ENCODE peak calls at places on chromosomes 13 and 19, in five cellular contexts. O, R, W, V and D are unnamed samples.

GRCh38 chr19:16470541-16470910 is 1.2 kb downstream of the EPS15L1 start:
- DNase-seq in O (no peak), R (no peak), W (no peak), V (no peak), D (no peak)

GRCh38 chr19:21463449-21464105 is 41.8 kb upstream of the ZNF429 start:
- DNase-seq in O (no peak), R (no peak), W (no peak), V (peak), D (no peak)

GRCh38 chr13:55792544-55793178 is 1348.1 kb upstream of the PRR20A start:
- DNase-seq in O (no peak), R (no peak), W (no peak), V (no peak), D (no peak)

GRCh38 chr13:107847406-107847805 is 367.9 kb downstream of the LIG4 start:
- DNase-seq in O (no peak), R (no peak), W (no peak), V (no peak), D (no peak)

GRCh38 chr19:35546532-35546931 is 1.1 kb downstream of the TMEM147 start:
- DNase-seq in O (no peak), R (no peak), W (no peak), V (no peak), D (no peak)

GRCh38 chr19:19470579-19470978 is 44.8 kb downstream of the TSSK6 start:
- DNase-seq in O (no peak), R (no peak), W (no peak), V (no peak), D (no peak)

GRCh38 chr13:28022848-28023518 is 34.5 kb upstream of the URAD start:
- DNase-seq in O (no peak), R (no peak), W (no peak), V (no peak), D (no peak)

GRCh38 chr13:40187836-40188591 is 478.4 kb downstream of the FOXO1 start:
- DNase-seq in O (no peak), R (no peak), W (no peak), V (no peak), D (no peak)

GRCh38 chr19:34480971-34481821 is at the start of gene WTIP:
- DNase-seq in O (peak), R (no peak), W (peak), V (no peak), D (peak)

GRCh38 chr13:42754801-42755513 is 26.4 kb upstream of the FAM216B start:
- DNase-seq in O (no peak), R (no peak), W (no peak), V (no peak), D (no peak)

GRCh38 chr19:28932446-28932845 is 280.5 kb downstream of the UQCRFS1 start:
- DNase-seq in O (no peak), R (no peak), W (no peak), V (no peak), D (no peak)

GRCh38 chr13:111904166-111904565 is 162.8 kb upstream of the SOX1 start:
- DNase-seq in O (no peak), R (no peak), W (no peak), V (no peak), D (no peak)

GRCh38 chr19:19514881-19515763 is at the start of gene TSSK6:
- DNase-seq in O (no peak), R (no peak), W (no peak), V (no peak), D (no peak)

GRCh38 chr19:45754323-45754722 is 14.7 kb downstream of the SIX5 start:
- DNase-seq in O (no peak), R (no peak), W (no peak), V (no peak), D (no peak)

GRCh38 chr13:29730253-29730652 is 120.2 kb downstream of the UBL3 start:
- DNase-seq in O (no peak), R (no peak), W (no peak), V (no peak), D (no peak)

GRCh38 chr19:35216833-35217707 is 11.5 kb downstream of the FAM187B start:
- DNase-seq in O (no peak), R (no peak), W (no peak), V (no peak), D (no peak)

GRCh38 chr19:45494261-45494916 is 2.5 kb downstream of the RTN2 start:
- DNase-seq in O (no peak), R (no peak), W (no peak), V (no peak), D (no peak)

GRCh38 chr13:73081256-73081915 is 22.6 kb downstream of the KLF5 start:
- DNase-seq in O (no peak), R (no peak), W (no peak), V (no peak), D (no peak)

GRCh38 chr13:73090116-73090811 is 31.5 kb downstream of the KLF5 start:
- DNase-seq in O (peak), R (peak), W (peak), V (no peak), D (peak)

GRCh38 chr13:91362908-91363307 is 15.4 kb downstream of the MIR17HG start:
- DNase-seq in O (no peak), R (no peak), W (no peak), V (no peak), D (no peak)

GRCh38 chr13:112818698-112819045 is 128.8 kb downstream of the ATP11A start:
- DNase-seq in O (no peak), R (no peak), W (no peak), V (no peak), D (no peak)

GRCh38 chr13:110853235-110853721 is 61.6 kb downstream of the ANKRD10 start:
- DNase-seq in O (no peak), R (no peak), W (no peak), V (no peak), D (no peak)

GRCh38 chr13:83941669-83942335 is 59.5 kb upstream of the SLITRK1 start:
- DNase-seq in O (no peak), R (no peak), W (no peak), V (no peak), D (no peak)

GRCh38 chr13:85284349-85284748 is 514.9 kb downstream of the SLITRK6 start:
- DNase-seq in O (no peak), R (no peak), W (no peak), V (no peak), D (no peak)

GRCh38 chr19:47057328-47057727 is 8.9 kb upstream of the TMEM160 start:
- DNase-seq in O (no peak), R (no peak), W (no peak), V (no peak), D (no peak)

GRCh38 chr13:76387561-76387960 is 498.6 kb downstream of the KCTD12 start:
- DNase-seq in O (no peak), R (no peak), W (no peak), V (no peak), D (no peak)